ENCODE peak calls at places on chromosomes 11 and 22, in six cellular contexts. X is lower lobe of right lung, V is uterus, Y is DND-41, D is OCI-LY7, H is mesendoderm. G is an unnamed sample.

GRCh38 chr11:131659931-131660330 is 289.5 kb downstream of the NTM start:
- DNase-seq in H (no peak), D (no peak), X (no peak), Y (no peak), V (no peak), G (no peak)

GRCh38 chr22:46748948-46749681 is 11.1 kb upstream of the CERK start:
- DNase-seq in D (no peak), X (no peak), Y (peak), H (no peak), V (no peak), G (no peak)

GRCh38 chr22:31230871-31231621 is 18.9 kb downstream of the LIMK2 start:
- DNase-seq in Y (peak), D (peak), X (no peak), H (peak), V (peak), G (no peak)

GRCh38 chr22:24417200-24417599 is 10.2 kb upstream of the ADORA2A start:
- DNase-seq in D (no peak), X (peak), Y (no peak), H (no peak), V (no peak), G (no peak)

GRCh38 chr11:17538731-17539130 is 5.5 kb downstream of the USH1C start:
- DNase-seq in V (no peak), Y (no peak), H (no peak), D (no peak), X (no peak), G (no peak)

GRCh38 chr11:17768547-17768946 is 34.0 kb downstream of the KCNC1 start:
- DNase-seq in V (no peak), D (no peak), X (no peak), H (no peak), Y (no peak), G (no peak)

GRCh38 chr22:38730411-38730871 is 24.7 kb downstream of the GTPBP1 start:
- DNase-seq in V (no peak), X (no peak), H (no peak), D (no peak), Y (no peak), G (peak)

GRCh38 chr22:49925525-49926128 is 7.2 kb downstream of the CRELD2 start:
- DNase-seq in Y (peak), V (no peak), D (peak), X (no peak), H (no peak), G (peak)

GRCh38 chr11:2772544-2773031 is 72.8 kb upstream of the KCNQ1OT1 start:
- DNase-seq in X (peak), V (peak), Y (peak), D (no peak), H (no peak), G (peak)

GRCh38 chr11:129894281-129895125 is 875 bp downstream of the NFRKB start:
- DNase-seq in Y (peak), V (no peak), D (peak), X (no peak), H (no peak), G (no peak)

GRCh38 chr22:46415816-46416536 is 80.5 kb downstream of the TRMU start:
- DNase-seq in D (no peak), V (no peak), H (no peak), X (no peak), Y (no peak), G (peak)

GRCh38 chr11:122235615-122236014 is 119.6 kb upstream of the BLID start:
- DNase-seq in X (no peak), H (no peak), D (no peak), Y (no peak), V (peak), G (no peak)

GRCh38 chr11:15216678-15217077 is 102.0 kb downstream of the INSC start:
- DNase-seq in H (no peak), V (no peak), Y (no peak), D (peak), X (no peak), G (no peak)

GRCh38 chr11:3037041-3037944 is 19.9 kb downstream of the CARS1 start:
- DNase-seq in Y (peak), H (peak), D (peak), X (peak), V (peak), G (peak)

GRCh38 chr11:3971756-3972404 is 116.4 kb downstream of the STIM1 start:
- DNase-seq in H (no peak), X (no peak), Y (no peak), D (no peak), V (no peak), G (no peak)

GRCh38 chr11:112392860-112393259 is 132.2 kb upstream of the PLET1 start:
- DNase-seq in H (no peak), Y (no peak), D (no peak), X (no peak), V (no peak), G (no peak)

GRCh38 chr11:67648140-67648795 is 2.3 kb downstream of the ACY3 start:
- DNase-seq in X (no peak), Y (peak), H (peak), D (peak), V (no peak), G (no peak)

GRCh38 chr22:29175312-29175835 is 30.3 kb upstream of the EMID1 start:
- DNase-seq in X (no peak), H (no peak), D (no peak), Y (no peak), V (no peak), G (no peak)

GRCh38 chr11:34977039-34977906 is 60.9 kb downstream of the PDHX start:
- DNase-seq in D (no peak), H (peak), Y (no peak), V (no peak), X (no peak), G (no peak)

GRCh38 chr11:123174196-123175183 is 20.6 kb downstream of the CLMP start:
- DNase-seq in H (peak), X (no peak), Y (no peak), V (peak), D (no peak), G (no peak)

GRCh38 chr11:693887-694562 is 997 bp downstream of the DEAF1 start:
- DNase-seq in V (peak), H (no peak), X (peak), Y (no peak), D (no peak), G (no peak)

GRCh38 chr11:57426754-57427691 is at the start of gene SLC43A3:
- DNase-seq in H (peak), X (peak), V (peak), D (peak), Y (peak), G (peak)

GRCh38 chr11:31812392-31813241 is 1.5 kb upstream of the PAX6 start:
- DNase-seq in D (no peak), Y (no peak), H (peak), X (no peak), V (no peak), G (peak)

GRCh38 chr11:7077101-7077500 is 11.7 kb upstream of the RBMXL2 start:
- DNase-seq in X (no peak), V (no peak), Y (peak), D (no peak), H (peak), G (no peak)

GRCh38 chr11:75495749-75496641 is 29.7 kb downstream of the GDPD5 start:
- DNase-seq in X (no peak), H (peak), D (no peak), Y (no peak), V (no peak), G (no peak)

GRCh38 chr11:96147913-96148312 is 195.1 kb downstream of the MAML2 start:
- DNase-seq in Y (no peak), V (no peak), X (no peak), H (no peak), D (no peak), G (no peak)
- H3K27ac ChIP-seq in Y (no peak), V (no peak), X (no peak), H (no peak), D (no peak), G (no peak)

GRCh38 chr22:17086750-17087149 is 1.9 kb downstream of the IL17RA start:
- DNase-seq in V (no peak), Y (no peak), X (no peak), D (peak), H (no peak), G (no peak)

GRCh38 chr22:17084554-17085276 is at the start of gene IL17RA:
- DNase-seq in Y (peak), H (peak), V (peak), X (peak), D (peak), G (peak)

GRCh38 chr22:17086301-17086700 is 1.5 kb downstream of the IL17RA start:
- DNase-seq in D (no peak), H (no peak), V (no peak), Y (no peak), X (no peak), G (no peak)

GRCh38 chr22:17085277-17086091 is 684 bp downstream of the IL17RA start:
- DNase-seq in Y (no peak), H (no peak), X (peak), V (peak), D (no peak), G (peak)

DNA sequence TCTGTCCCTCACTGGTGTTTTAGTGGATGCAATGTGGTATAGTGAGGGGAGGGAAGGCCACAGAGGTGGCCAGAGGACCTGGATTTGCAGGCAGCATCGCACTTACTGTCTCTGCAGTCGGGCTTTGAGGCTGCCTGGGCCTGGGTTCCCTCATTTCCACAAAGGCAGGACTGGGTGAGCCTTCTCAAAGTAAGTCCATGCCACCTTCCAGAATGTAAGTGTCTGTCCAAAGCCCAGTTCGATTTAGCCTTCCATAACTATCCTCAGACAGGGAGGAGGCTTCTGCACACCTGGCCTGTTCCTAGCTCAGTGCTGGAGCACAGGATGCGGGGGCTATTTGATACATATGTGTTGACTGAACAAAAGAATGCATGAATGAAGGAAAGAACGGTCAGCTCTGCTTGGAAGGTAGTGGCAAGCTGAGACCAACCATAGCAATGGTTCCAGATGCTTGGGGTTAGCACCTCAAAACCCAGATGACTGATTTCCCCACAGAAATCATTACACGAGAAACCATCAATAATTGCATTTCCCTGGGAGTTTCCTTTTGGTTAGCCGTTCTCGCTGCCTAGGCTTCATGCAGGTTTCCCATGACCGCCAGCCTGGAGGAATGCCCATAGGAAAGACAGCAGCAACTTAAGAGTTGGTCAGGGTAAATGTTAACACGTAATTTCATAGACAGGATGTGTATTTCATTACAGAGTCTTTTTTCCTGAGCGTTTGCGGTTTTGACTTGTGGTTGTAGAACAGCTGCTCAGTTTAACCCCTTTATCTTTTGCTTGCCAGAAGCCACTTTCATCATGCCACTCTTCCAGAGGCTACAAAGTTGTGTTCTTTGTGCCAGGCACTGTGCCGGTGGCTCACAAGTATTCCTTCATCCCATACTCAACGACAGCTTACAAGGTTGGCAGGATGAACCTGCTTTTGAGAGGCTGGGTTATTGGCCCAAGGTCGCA is 2.7 kb downstream of the IL17RA start:
- DNase-seq in Y (peak), V (no peak), D (peak), H (no peak), X (no peak), G (no peak)
- H3K4me3 ChIP-seq in Y (peak), V (no peak), D (peak), H (no peak), X (peak), G (peak)

GRCh38 chr22:37241351-37242142 is 2.5 kb downstream of the RAC2 start:
- DNase-seq in Y (no peak), X (peak), H (no peak), V (no peak), D (no peak), G (peak)
- H3K27ac ChIP-seq in Y (peak), X (peak), H (no peak), V (no peak), D (peak), G (peak)

DNA sequence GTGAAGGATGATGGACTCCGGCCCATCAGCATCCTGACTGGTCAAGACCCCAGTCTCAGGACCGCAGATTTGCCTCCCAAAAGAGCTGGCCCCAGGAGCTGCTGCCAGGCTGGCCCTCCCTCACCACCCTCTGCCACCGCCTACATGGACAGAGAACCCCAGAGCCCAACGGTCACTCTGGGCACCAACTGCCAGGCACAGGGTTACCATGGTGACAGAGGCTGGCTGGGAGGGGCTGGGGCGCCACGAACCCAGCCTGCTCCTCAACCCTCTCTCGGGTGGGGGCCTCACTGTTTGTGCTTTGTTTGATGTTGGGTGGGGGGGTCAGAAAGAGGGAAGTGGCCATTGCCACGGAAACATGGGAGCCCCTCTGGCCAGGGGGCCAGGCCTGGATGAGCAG is 55.8 kb downstream of the ELFN2 start:
- DNase-seq in H (no peak), D (no peak), X (no peak), Y (no peak), V (no peak), G (no peak)
- H3K4me3 ChIP-seq in H (no peak), D (no peak), X (no peak), Y (no peak), V (no peak), G (no peak)

GRCh38 chr22:20532256-20532993 is 25.0 kb downstream of the MED15 start:
- DNase-seq in H (no peak), V (no peak), D (no peak), X (peak), Y (no peak), G (no peak)
- H3K27ac ChIP-seq in H (no peak), V (peak), D (no peak), X (peak), Y (no peak), G (peak)

DNA sequence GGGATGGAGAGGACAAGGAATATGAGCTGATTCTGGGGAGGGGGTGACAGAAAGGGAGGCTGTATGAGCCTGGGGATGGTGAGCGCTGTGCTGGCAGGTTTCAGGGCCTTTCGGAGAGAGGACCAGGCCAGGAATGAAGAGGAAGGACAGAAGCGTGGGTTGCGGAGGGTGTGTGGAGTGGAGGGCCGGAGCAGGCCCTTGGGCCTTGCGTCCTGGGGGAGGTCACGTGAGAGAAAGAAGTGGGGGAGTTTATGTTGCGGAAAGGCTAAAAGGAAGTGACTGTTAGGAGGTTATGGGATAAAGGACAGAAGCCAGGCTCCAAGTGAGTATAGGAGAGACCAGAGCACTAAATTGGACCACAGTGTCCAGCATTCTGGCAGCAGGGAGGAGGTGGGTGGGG is 17.5 kb downstream of the BCR start:
- DNase-seq in H (no peak), D (no peak), X (no peak), Y (no peak), V (no peak), G (no peak)
- H3K4me3 ChIP-seq in H (no peak), D (no peak), X (no peak), Y (no peak), V (no peak), G (no peak)

GRCh38 chr11:66271816-66272215 is 3.4 kb downstream of the RAB1B start:
- DNase-seq in D (no peak), X (no peak), H (no peak), Y (no peak), V (no peak), G (no peak)

GRCh38 chr11:66272600-66272999 is 4.2 kb downstream of the RAB1B start:
- DNase-seq in Y (no peak), H (no peak), D (no peak), V (no peak), X (no peak), G (no peak)

GRCh38 chr11:66275396-66275795 is 2.6 kb upstream of the CNIH2 start:
- DNase-seq in H (no peak), Y (no peak), V (no peak), D (no peak), X (no peak), G (no peak)

GRCh38 chr11:66275984-66276612 is 1.9 kb upstream of the CNIH2 start:
- DNase-seq in Y (no peak), X (no peak), V (no peak), D (no peak), H (no peak), G (no peak)

DNA sequence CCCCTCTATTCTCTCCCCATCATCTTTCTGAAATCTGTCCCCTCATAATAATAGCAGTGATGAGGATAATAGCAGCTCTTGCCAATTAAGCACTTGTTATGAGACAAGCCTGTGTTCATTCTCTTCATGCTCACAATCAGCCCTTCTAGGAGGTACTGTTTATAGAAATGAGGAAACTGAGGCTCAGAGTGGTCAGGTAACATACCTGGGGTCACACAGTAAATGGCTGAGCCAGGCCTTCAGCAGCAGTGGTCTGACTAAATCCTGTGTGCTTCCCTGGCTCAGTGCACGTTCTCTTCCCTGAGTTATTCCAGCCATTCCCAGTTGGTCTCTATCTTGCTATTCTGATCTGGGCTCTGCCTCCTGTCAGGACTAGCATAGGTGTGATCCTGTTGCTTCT is 3.8 kb upstream of the CNIH2 start:
- DNase-seq in D (no peak), X (no peak), V (no peak), H (no peak), Y (no peak), G (no peak)
- H3K27ac ChIP-seq in D (no peak), X (no peak), V (no peak), H (no peak), Y (no peak), G (no peak)

G was measured in upper lobe of left lung.